ENCODE peak calls at places on chromosomes 16 and 17, in nine cellular contexts. O is cardiac muscle cell, A is transverse colon, U is heart left ventricle, R is psoas muscle, Q is AG04450, E is neural progenitor cell, K is uterus, Z is IMR-90. G is an unnamed sample. For H3K9me3, the result is how much of the 10 kb centered on the place peaks cover.

GRCh38 chr17:75872434-75873351 is 5.7 kb downstream of the TRIM47 start:
- DNase-seq in O (peak), A (peak), U (peak), R (peak), Q (no peak), E (no peak), K (peak), Z (peak), G (peak)

GRCh38 chr17:16929757-16930520 is 42.0 kb downstream of the TNFRSF13B start:
- DNase-seq in O (no peak), A (no peak), U (no peak), R (no peak), Q (no peak), E (no peak), K (no peak), Z (no peak), G (peak)

GRCh38 chr17:12522743-12523181 is 142.9 kb upstream of the MYOCD start:
- DNase-seq in O (peak), A (peak), U (no peak), R (no peak), Q (no peak), E (peak), K (no peak), Z (peak), G (no peak)

GRCh38 chr17:17888821-17889220 is 52.0 kb upstream of the SREBF1 start:
- DNase-seq in O (no peak), A (no peak), U (no peak), R (no peak), Q (no peak), E (peak), K (no peak), Z (peak), G (no peak)

GRCh38 chr17:48634446-48635208 is 8.5 kb upstream of the HOXB9 start:
- DNase-seq in O (no peak), A (peak), U (no peak), R (no peak), Q (no peak), E (peak), K (no peak), Z (no peak), G (peak)

GRCh38 chr16:57709663-57710062 is 15.1 kb downstream of the DRC7 start:
- DNase-seq in O (no peak), A (no peak), U (no peak), R (no peak), Q (no peak), E (no peak), K (no peak), Z (no peak), G (peak)

GRCh38 chr16:84926462-84926861 is 84.9 kb downstream of the ZDHHC7 start:
- DNase-seq in O (no peak), A (no peak), U (no peak), R (no peak), Q (no peak), E (no peak), K (no peak), Z (no peak), G (no peak)

GRCh38 chr16:85002099-85002541 is 9.2 kb downstream of the ZDHHC7 start:
- DNase-seq in O (no peak), A (no peak), U (no peak), R (no peak), Q (no peak), E (no peak), K (no peak), Z (no peak), G (no peak)

GRCh38 chr16:1825864-1826690 is 548 bp downstream of the HAGH start:
- DNase-seq in O (peak), A (peak), U (peak), R (no peak), Q (peak), E (peak), K (no peak), Z (peak), G (no peak)

GRCh38 chr16:23527961-23528634 is 17.8 kb upstream of the GGA2 start:
- DNase-seq in O (no peak), A (no peak), U (no peak), R (no peak), Q (no peak), E (peak), K (no peak), Z (no peak), G (no peak)

GRCh38 chr17:74361613-74362391 is at the start of gene BTBD17:
- DNase-seq in O (peak), A (peak), U (peak), R (peak), Q (no peak), E (peak), K (peak), Z (no peak), G (no peak)

GRCh38 chr17:5027299-5027698 is 7.9 kb downstream of the SLC52A1 start:
- DNase-seq in O (no peak), A (no peak), U (no peak), R (no peak), Q (no peak), E (no peak), K (no peak), Z (no peak), G (no peak)

GRCh38 chr17:58054641-58055040 is 28.6 kb upstream of the DYNLL2 start:
- DNase-seq in O (no peak), A (no peak), U (no peak), R (peak), Q (no peak), E (no peak), K (no peak), Z (no peak), G (no peak)

GRCh38 chr17:65531508-65532431 is 29.7 kb downstream of the AXIN2 start:
- DNase-seq in O (peak), A (peak), U (peak), R (peak), Q (peak), E (peak), K (peak), Z (peak), G (peak)

GRCh38 chr16:50531359-50531758 is 16.8 kb upstream of the NKD1 start:
- DNase-seq in O (no peak), A (no peak), U (no peak), R (no peak), Q (no peak), E (no peak), K (no peak), Z (no peak), G (no peak)

GRCh38 chr17:82315703-82316358 is 1.6 kb downstream of the CD7 start:
- DNase-seq in O (no peak), A (no peak), U (no peak), R (no peak), Q (no peak), E (peak), K (no peak), Z (no peak), G (no peak)

GRCh38 chr17:44353656-44354331 is 8.7 kb downstream of the GRN start:
- DNase-seq in O (peak), A (peak), U (peak), R (no peak), Q (no peak), E (peak), K (no peak), Z (no peak), G (no peak)

DNA sequence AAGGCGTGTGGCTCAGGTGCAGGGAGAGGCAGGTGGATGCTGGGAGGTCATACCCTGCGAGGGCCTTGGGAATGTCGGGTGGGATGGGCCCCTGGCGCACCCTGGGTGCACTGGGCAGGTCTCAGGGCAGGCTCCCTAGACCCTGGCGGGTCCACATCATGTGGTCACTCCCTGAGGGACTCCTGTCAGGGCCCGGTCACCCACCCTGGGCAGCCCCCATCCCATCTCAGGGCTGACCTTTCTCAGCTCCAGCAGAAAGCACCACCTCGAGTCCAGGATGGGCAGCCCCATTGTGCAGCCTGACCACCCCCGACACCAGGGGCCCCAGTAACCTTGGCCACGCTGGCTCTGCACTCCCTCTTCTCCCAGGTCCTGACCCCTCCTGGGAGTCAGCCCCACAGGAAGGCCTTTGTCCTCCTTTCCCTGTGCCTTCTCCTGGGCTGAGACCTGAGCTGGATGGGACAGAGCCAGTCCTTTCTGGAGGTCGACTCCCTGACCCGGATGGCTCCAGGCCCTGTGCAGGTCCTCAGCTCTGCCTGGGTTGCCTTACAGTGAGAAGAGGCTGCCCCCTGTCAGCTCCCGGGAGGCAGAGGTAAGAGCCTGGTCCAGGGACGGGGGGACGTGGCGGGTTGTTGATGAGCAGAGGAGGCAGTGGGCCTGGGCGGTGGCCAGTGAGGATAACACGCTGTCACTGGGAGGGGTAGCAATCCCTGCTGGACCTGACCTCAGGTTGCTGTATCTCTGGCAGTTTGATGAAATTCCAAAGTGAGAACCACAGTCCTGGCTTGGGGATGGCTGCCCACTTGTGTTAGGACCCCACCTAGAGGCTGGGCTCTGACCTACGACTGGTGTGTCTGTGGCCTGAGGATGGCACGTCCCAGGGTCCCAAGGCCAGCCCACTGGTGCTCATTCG is 77.9 kb downstream of the GOSR1 start:
- DNase-seq in O (peak), A (no peak), U (no peak), R (no peak), Q (no peak), E (peak), K (no peak), Z (peak), G (no peak)
- H3K9me3 ChIP-seq in O (under half), A (under half), U (under half), R (under half), Q (under half), E (under half), K (under half), Z (under half), G (under half)

DNA sequence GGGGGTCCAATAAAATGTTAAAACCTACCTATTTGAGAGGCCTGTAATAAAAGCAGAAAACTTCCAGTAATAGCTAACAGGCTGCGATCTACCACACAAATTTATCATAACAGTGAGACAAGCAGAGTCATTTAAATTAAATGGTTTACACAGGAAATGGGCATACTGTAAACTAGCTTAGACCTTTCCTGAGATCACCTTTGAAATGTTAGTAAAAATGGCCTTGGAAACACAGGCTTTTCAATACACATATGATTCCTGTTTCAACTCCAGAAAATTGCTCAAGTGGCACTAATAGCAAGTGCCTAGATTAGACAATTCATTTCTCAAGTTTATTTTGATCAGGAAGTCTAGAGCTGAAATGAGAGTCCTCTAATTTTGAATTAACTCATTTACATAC is 43.4 kb downstream of the PARN start:
- DNase-seq in O (no peak), A (no peak), U (no peak), R (no peak), Q (no peak), E (no peak), K (no peak), Z (no peak), G (no peak)
- TF ChIP-seq CTCF in O (no peak), A (no peak), U (no peak), R (no peak), Q (no peak), E (no peak), K (no peak), Z (no peak), G (no peak)

DNA sequence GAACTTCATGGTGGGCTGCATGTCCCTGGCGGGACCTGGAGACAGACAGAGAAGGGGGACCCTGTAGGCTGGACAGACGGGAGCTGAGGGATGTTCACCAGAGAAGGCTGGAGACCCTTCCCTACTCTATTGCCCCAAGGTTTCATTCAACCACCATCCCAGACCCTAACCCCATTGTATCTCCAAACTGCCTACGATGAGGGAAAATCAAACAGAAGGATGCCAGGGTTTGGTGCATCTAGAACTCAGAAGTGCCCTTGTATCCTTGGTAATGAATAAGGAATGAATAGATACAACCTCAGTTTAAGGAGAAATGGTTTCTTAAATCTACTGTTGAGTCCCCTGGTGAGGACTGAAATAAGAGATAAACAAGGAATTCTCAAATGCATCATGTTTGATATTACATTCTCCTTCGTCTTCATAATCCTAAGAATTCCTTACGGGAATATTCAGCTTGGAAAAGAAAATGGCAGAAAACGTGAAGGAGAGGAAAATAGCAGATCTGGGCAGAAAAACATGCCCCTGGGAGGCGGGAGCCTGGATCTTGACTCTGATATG is 16.4 kb downstream of the TNS4 start:
- DNase-seq in O (no peak), A (no peak), U (no peak), R (no peak), Q (no peak), E (no peak), K (no peak), Z (no peak), G (no peak)
- H3K27ac ChIP-seq in O (no peak), A (peak), U (peak), R (peak), Q (peak), E (no peak), K (peak), Z (peak), G (no peak)

GRCh38 chr16:3317315-3317999 is 12.2 kb downstream of the ZNF75A start:
- DNase-seq in O (peak), A (no peak), U (no peak), R (no peak), Q (no peak), E (no peak), K (no peak), Z (peak), G (no peak)

GRCh38 chr16:3306078-3306477 is 781 bp downstream of the ZNF75A start:
- DNase-seq in O (no peak), A (no peak), U (no peak), R (no peak), Q (no peak), E (no peak), K (no peak), Z (no peak), G (no peak)

DNA sequence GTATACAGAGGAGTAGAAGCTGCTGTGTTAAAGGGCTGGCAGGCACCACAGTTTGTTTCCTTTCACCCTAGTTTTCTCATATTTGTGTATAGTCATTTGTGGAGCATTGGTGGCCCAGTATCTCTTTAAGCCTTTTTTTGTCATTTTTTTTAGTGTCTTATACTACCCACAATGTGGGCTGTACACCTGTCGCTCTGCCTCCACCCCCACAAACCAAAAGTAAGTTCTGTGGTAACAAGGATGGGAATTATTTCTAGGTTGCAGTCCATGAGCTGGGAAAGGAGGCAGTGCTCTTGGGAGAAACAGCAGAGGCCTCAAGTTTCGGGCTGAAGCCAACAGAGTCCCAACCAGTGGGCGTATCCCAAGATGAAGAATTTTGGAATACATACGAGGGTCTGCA is 6.2 kb downstream of the ZNF75A start:
- DNase-seq in O (no peak), A (no peak), U (no peak), R (no peak), Q (no peak), E (no peak), K (no peak), Z (no peak), G (no peak)
- H3K9me3 ChIP-seq in O (under half), A (half or more), U (half or more), R (half or more), Q (half or more), E (under half), K (under half), Z (half or more), G (under half)

GRCh38 chr17:2048805-2049204 is 6.1 kb upstream of the HIC1 start:
- DNase-seq in O (no peak), A (no peak), U (no peak), R (no peak), Q (no peak), E (no peak), K (no peak), Z (no peak), G (no peak)

GRCh38 chr17:2049333-2050245 is 5.3 kb upstream of the HIC1 start:
- DNase-seq in O (peak), A (peak), U (peak), R (peak), Q (no peak), E (peak), K (peak), Z (peak), G (peak)

GRCh38 chr17:2050246-2050866 is 4.5 kb upstream of the HIC1 start:
- DNase-seq in O (peak), A (peak), U (peak), R (peak), Q (no peak), E (peak), K (peak), Z (peak), G (peak)

GRCh38 chr17:2051388-2052237 is 3.3 kb upstream of the HIC1 start:
- DNase-seq in O (no peak), A (no peak), U (no peak), R (peak), Q (no peak), E (no peak), K (no peak), Z (no peak), G (peak)

DNA sequence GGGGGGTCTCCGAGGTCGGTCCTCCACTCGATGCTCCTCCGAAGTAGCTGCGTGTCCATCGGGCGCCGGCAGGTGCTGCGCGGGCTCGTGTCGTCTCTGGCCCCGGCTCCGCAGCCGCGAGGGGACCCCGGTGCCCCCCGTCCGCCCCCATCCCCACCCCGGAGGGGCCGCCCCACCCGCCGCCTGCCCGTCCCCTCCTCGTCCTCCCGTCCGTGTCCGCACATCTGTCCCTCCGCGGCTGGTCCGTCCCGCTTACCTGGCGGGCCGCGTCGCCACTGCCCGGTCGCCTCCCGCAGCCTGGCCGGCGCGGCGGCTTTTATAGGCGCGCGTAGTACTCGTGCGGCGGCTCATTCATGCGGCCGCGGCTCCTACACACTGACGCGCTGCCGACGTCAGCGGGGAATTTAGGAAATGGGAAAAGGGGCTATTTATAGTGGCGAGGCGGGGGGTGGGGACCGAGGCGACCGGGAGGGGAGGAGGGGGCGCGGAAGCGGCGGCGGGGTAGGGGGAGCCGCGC is 4.0 kb upstream of the HIC1 start:
- DNase-seq in O (peak), A (peak), U (no peak), R (peak), Q (no peak), E (peak), K (peak), Z (peak), G (peak)
- TF ChIP-seq CTCF in O (no peak), A (no peak), U (no peak), R (no peak), Q (no peak), E (no peak), K (no peak), Z (no peak), G (no peak)

DNA sequence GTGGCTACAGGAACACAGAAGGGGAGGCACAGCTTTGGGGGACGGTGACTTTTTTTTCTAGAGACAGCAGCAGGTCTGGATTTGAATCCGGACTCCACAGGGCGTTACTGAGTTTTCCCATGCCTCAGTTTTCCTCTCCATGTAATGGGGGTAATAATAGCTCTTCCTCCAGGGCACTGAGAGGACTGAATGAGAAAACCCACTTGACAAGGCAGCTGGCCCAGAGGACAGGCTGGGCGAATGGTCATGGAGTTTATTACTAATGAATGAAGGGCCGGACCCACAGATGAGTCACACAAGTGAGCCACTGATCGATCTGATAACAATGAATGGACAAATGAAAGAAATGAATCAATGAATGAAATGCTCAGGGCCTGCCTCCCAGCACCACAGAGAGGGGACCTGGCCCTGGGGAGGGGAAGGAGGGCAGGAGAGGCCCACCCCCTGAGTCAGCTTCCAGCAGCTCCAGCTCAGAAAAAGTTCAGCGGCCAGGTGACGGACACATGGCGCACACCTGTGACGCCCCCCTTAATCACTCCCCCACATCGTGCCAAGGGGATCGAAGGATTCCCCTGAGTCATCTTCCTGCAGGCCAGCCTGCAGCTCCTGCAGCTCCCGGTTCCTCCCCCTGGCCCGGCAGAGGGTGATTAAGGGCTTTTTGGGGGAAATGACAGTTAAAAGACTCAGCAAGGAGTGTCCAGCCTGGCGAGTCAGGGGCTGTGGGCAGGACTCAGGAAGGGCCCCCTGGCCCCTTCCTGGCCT is 54.3 kb downstream of the SOCS1 start:
- DNase-seq in O (peak), A (no peak), U (no peak), R (no peak), Q (peak), E (peak), K (no peak), Z (peak), G (no peak)
- H3K27ac ChIP-seq in O (no peak), A (no peak), U (no peak), R (no peak), Q (peak), E (no peak), K (no peak), Z (no peak), G (no peak)